ENCODE peak calls at places on chromosomes 13 and 19, in seven cellular contexts. M, N, U, H, T, Y and K are unnamed samples.
A peak's percentile ranks its signal among the peaks of the same experiment; 100 is the strongest.

GRCh38 chr13:40664100-40665060 is 2.1 kb downstream of the FOXO1 start:
- DNase-seq in T (peak; percentile 79), N (peak; percentile 68), H (peak; percentile 66), Y (peak; percentile 17), M (peak; percentile 66), U (peak; percentile 55), K (peak; percentile 87)

GRCh38 chr19:4977299-4978174 is 8.6 kb downstream of the KDM4B start:
- DNase-seq in U (peak; percentile 92), T (peak; percentile 65), N (no peak), M (no peak), H (peak; percentile 31), Y (no peak), K (peak; percentile 56)

GRCh38 chr19:19548915-19549537 is 11.0 kb downstream of the CILP2 start:
- DNase-seq in N (no peak), Y (no peak), T (no peak), U (peak; percentile 41), H (no peak), M (no peak), K (no peak)

GRCh38 chr19:58311345-58311744 is 6.2 kb downstream of the ERVK3-1 start:
- DNase-seq in T (no peak), N (no peak), U (no peak), H (no peak), M (no peak), Y (no peak), K (no peak)

GRCh38 chr19:14165986-14166385 is 29.6 kb upstream of the ASF1B start:
- DNase-seq in M (no peak), T (no peak), H (no peak), N (no peak), U (no peak), Y (no peak), K (no peak)

GRCh38 chr19:55080121-55080914 is 4.6 kb downstream of the EPS8L1 start:
- DNase-seq in M (peak; percentile 77), N (peak; percentile 42), T (peak; percentile 89), U (peak; percentile 67), H (no peak), Y (no peak), K (peak; percentile 59)

GRCh38 chr13:111198979-111199378 is 83.9 kb downstream of the ARHGEF7 start:
- DNase-seq in N (no peak), U (no peak), Y (no peak), T (no peak), H (no peak), M (no peak), K (no peak)

GRCh38 chr13:100673831-100674362 is 698 bp downstream of the TMTC4 start:
- DNase-seq in M (no peak), T (peak; percentile 82), Y (peak; percentile 46), H (peak; percentile 24), U (peak; percentile 89), N (peak; percentile 19), K (peak; percentile 66)

GRCh38 chr13:40283666-40284065 is 382.8 kb downstream of the FOXO1 start:
- DNase-seq in M (no peak), U (no peak), Y (no peak), N (no peak), H (no peak), T (no peak), K (no peak)

GRCh38 chr13:98571955-98572662 is 4.8 kb downstream of the STK24 start:
- DNase-seq in T (peak; percentile 22), H (no peak), N (no peak), U (no peak), Y (no peak), M (no peak), K (no peak)

GRCh38 chr13:110925023-110925608 is 10.2 kb upstream of the ANKRD10 start:
- DNase-seq in H (no peak), T (peak; percentile 70), M (no peak), N (no peak), U (peak; percentile 22), Y (no peak), K (no peak)

GRCh38 chr19:32333227-32333626 is 12.2 kb upstream of the ZNF507 start:
- DNase-seq in T (no peak), M (no peak), Y (no peak), H (no peak), N (no peak), U (no peak), K (no peak)

GRCh38 chr19:3358919-3359849 is 7.2 kb upstream of the NFIC start:
- DNase-seq in M (no peak), N (peak; percentile 60), H (no peak), Y (no peak), U (peak; percentile 72), T (no peak), K (peak; percentile 78)

GRCh38 chr13:32443111-32443510 is 15.2 kb upstream of the N4BP2L1 start:
- DNase-seq in U (peak; percentile 17), H (peak; percentile 19), N (no peak), T (peak; percentile 18), Y (no peak), M (no peak), K (no peak)

GRCh38 chr19:46218160-46218559 is 11.4 kb upstream of the IGFL1 start:
- DNase-seq in N (no peak), U (peak; percentile 59), H (no peak), Y (peak; percentile 83), M (no peak), T (peak; percentile 80), K (no peak)

GRCh38 chr19:46221152-46221551 is 8.4 kb upstream of the IGFL1 start:
- DNase-seq in T (no peak), N (no peak), U (no peak), H (no peak), M (no peak), Y (no peak), K (no peak)

GRCh38 chr19:46221981-46222610 is 7.4 kb upstream of the IGFL1 start:
- DNase-seq in Y (no peak), T (peak; percentile 63), M (peak; percentile 73), U (peak; percentile 76), N (no peak), H (no peak), K (peak; percentile 29)

GRCh38 chr19:46217476-46217875 is 12.1 kb upstream of the IGFL1 start:
- DNase-seq in N (no peak), Y (no peak), T (no peak), H (no peak), U (no peak), M (no peak), K (no peak)

DNA sequence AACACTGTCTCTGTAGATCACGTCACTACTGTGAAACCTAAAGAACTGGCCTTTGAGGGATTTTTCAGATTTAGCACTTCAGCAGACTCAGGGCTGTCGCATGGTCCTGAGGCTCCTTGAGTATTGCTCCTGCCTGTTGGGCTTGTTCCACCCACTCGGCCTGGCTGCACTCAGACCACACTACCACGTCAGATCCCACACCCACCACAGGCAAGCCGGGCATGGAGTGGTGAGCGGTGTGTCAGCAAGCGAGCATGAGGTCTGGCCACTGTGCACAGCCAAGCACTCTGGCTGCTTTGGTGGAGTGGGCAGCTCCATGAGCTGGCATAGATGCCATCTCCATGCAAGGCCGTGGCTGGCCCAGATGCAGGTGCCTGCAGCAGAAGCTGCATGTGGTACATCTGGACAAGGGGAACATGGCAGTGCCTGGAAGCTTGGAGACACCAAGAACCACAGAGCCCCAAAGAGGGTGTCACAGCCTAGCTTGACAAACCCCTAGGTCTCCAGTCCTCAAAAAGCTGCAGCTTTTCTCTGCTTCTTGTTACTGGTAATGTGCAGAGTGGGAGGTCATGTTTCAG is 9.4 kb upstream of the IGFL1 start:
- DNase-seq in M (no peak), N (no peak), T (no peak), U (no peak), Y (no peak), H (no peak), K (no peak)
- H3K27me3 ChIP-seq in M (peaks cover 13% of the 10 kb centered on the region), N (no peaks in the 10 kb centered on the region), T (no peaks in the 10 kb centered on the region), U (no peaks in the 10 kb centered on the region), Y (peaks cover 16% of the 10 kb centered on the region), H (peaks cover 18% of the 10 kb centered on the region), K (peaks cover 61% of the 10 kb centered on the region)

GRCh38 chr13:112912726-112913440 is 56.1 kb upstream of the MCF2L start:
- DNase-seq in Y (no peak), M (no peak), U (no peak), N (no peak), H (no peak), T (no peak), K (no peak)
- H3K27me3 ChIP-seq in Y (no peaks in the 10 kb centered on the region), M (no peaks in the 10 kb centered on the region), U (no peaks in the 10 kb centered on the region), N (no peaks in the 10 kb centered on the region), H (peaks cover 13% of the 10 kb centered on the region), T (no peaks in the 10 kb centered on the region), K (peaks cover 76% of the 10 kb centered on the region)

DNA sequence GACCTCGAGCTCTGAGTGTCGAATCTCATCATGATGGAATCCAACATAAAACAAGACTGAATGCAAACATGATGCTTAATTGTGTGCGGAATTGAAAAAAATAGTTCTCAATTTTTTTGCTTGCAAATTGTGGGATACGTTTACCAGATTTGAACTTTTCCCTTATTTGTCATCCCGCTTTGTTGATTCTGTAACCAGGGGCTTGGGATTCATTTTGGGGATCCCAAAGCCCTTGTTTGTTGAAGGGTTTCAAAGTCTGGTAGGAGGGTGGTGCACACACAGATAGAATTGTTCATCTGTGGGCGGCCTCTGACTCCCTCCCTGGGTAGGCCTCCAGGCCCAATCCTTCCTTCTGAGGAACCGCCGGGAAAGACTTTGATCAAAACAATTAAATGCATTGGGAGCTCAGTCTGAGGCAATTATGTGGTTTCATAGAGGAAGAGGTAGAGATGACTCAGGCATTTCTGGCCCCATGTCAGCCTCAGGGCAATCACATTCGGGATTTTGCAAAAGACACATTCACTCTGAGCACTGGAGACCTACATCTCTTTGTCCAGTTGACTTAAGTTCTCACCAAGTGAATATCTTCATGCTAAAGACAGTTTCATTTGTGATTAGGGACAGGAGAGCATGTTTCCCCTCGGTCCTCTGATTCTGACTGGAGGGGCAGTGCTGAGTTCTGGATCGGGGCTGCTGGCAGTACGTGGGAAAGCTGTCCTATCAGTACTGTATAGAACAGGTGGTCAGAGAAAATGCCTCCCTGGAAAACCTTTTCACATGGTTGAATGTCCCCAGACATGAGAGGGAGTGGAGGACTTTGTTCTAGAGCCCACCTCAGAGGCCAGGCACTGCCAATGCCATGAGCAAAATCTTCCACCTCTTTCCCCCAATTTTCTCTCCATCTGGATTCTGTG is 27.8 kb upstream of the IGFL4 start:
- DNase-seq in N (no peak), Y (no peak), U (peak; percentile 92), T (no peak), M (no peak), H (no peak), K (no peak)
- H3K27me3 ChIP-seq in N (peaks cover 20% of the 10 kb centered on the region), Y (peaks cover 41% of the 10 kb centered on the region), U (peaks cover 66% of the 10 kb centered on the region), T (no peaks in the 10 kb centered on the region), M (no peaks in the 10 kb centered on the region), H (peaks cover 53% of the 10 kb centered on the region), K (peaks cover 99% of the 10 kb centered on the region)

GRCh38 chr19:1313695-1314613 is 28.3 kb downstream of the EFNA2 start:
- DNase-seq in T (no peak), U (no peak), M (no peak), H (no peak), N (no peak), Y (no peak), K (no peak)

GRCh38 chr19:1315470-1316166 is 29.9 kb downstream of the EFNA2 start:
- DNase-seq in Y (no peak), N (no peak), U (peak; percentile 64), T (peak; percentile 49), H (no peak), M (no peak), K (peak; percentile 53)

GRCh38 chr19:1318678-1319471 is 33.2 kb downstream of the EFNA2 start:
- DNase-seq in Y (no peak), H (no peak), T (no peak), M (no peak), U (no peak), N (no peak), K (no peak)

GRCh38 chr19:1317274-1317673 is 31.6 kb downstream of the EFNA2 start:
- DNase-seq in M (no peak), Y (no peak), N (no peak), H (no peak), T (no peak), U (no peak), K (no peak)

GRCh38 chr19:1316466-1316865 is 30.8 kb downstream of the EFNA2 start:
- DNase-seq in T (no peak), M (no peak), U (no peak), H (no peak), Y (no peak), N (no peak), K (no peak)
- H3K27me3 ChIP-seq in T (no peaks in the 10 kb centered on the region), M (peaks cover 50% of the 10 kb centered on the region), U (peaks cover 20% of the 10 kb centered on the region), H (peaks cover 91% of the 10 kb centered on the region), Y (peaks cover 62% of the 10 kb centered on the region), N (no peaks in the 10 kb centered on the region), K (peaks cover 94% of the 10 kb centered on the region)